ENCODE peak calls at places on chromosomes 2 and 18, in four cellular contexts. D, Q, K and B are unnamed samples.

GRCh38 chr2:10498525-10499274 is 50.6 kb upstream of the ODC1 start:
- DNase-seq in K (no peak), D (no peak), Q (no peak), B (no peak)

GRCh38 chr2:48849770-48850169 is 94.2 kb upstream of the LHCGR start:
- DNase-seq in K (peak; percentile 3), D (no peak), Q (no peak), B (peak; percentile 48)

GRCh38 chr2:120675460-120676130 is 60.1 kb upstream of the GLI2 start:
- DNase-seq in Q (peak; percentile 73), D (peak; percentile 67), K (peak; percentile 76), B (peak; percentile 97)

GRCh38 chr2:101255501-101255900 is 2.8 kb downstream of the CNOT11 start:
- DNase-seq in Q (no peak), D (no peak), K (peak; percentile 24), B (peak; percentile 41)

GRCh38 chr2:50273003-50273402 is 758.9 kb downstream of the NRXN1 start:
- DNase-seq in Q (no peak), K (no peak), D (no peak), B (no peak)

GRCh38 chr2:70010222-70011111 is 49.0 kb upstream of the ASPRV1 start:
- DNase-seq in D (no peak), K (no peak), Q (no peak), B (peak; percentile 53)

GRCh38 chr2:149033716-149034115 is 4.8 kb upstream of the LYPD6B start:
- DNase-seq in Q (peak; percentile 46), D (no peak), K (peak; percentile 32), B (no peak)

GRCh38 chr2:126784636-126785035 is 114.1 kb upstream of the TEX51 start:
- DNase-seq in D (no peak), K (no peak), Q (no peak), B (no peak)

GRCh38 chr2:101616411-101616810 is 81.1 kb upstream of the MAP4K4 start:
- DNase-seq in K (no peak), D (peak; percentile 29), Q (no peak), B (no peak)

GRCh38 chr2:191678437-191679110 is 638 bp downstream of the NABP1 start:
- DNase-seq in D (peak; percentile 69), K (peak; percentile 81), Q (peak; percentile 52), B (peak; percentile 55)

GRCh38 chr2:35598310-35598709 is 757.3 kb upstream of the CRIM1 start:
- DNase-seq in K (no peak), Q (no peak), D (no peak), B (no peak)

GRCh38 chr18:5729983-5730699 is 165.2 kb downstream of the TMEM200C start:
- DNase-seq in D (no peak), Q (no peak), K (no peak), B (no peak)

GRCh38 chr2:209113030-209113429 is 310.8 kb upstream of the MAP2 start:
- DNase-seq in Q (peak; percentile 63), D (no peak), K (no peak), B (no peak)

GRCh38 chr2:154696771-154697170 is 1.7 kb upstream of the KCNJ3 start:
- DNase-seq in D (no peak), K (no peak), Q (no peak), B (no peak)

GRCh38 chr2:197453914-197454398 is 604 bp downstream of the COQ10B start:
- DNase-seq in K (no peak), D (no peak), Q (no peak), B (peak; percentile 90)

GRCh38 chr2:233758849-233759248 is 1.2 kb upstream of the UGT1A1 start:
- DNase-seq in Q (no peak), D (no peak), K (no peak), B (no peak)

GRCh38 chr2:148901142-148901541 is 26.1 kb downstream of the KIF5C start:
- DNase-seq in Q (peak; percentile 32), D (no peak), K (no peak), B (no peak)

GRCh38 chr2:225526731-225527427 is 127.4 kb downstream of the NYAP2 start:
- DNase-seq in Q (no peak), K (no peak), D (no peak), B (no peak)

DNA sequence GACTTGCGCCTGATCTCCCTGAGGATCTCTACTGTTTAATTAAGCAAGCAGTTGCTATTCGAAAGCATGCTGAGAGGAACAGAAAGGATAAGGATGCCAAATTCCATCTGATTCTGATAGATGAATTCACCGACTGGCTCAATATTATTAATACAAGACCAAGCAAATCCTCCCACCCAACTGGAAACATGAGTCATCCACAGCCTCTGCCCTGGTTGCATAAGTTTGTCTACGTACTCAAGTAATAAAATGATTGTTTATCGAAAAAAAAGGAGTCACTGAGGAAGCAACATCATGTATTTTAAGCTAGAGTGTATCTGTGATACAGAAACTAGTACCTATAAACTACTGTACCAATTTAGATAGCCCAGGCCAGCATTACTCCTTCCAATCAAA is 26.0 kb downstream of the ATAD2B start:
- DNase-seq in D (no peak), Q (no peak), K (peak; percentile 78), B (peak; percentile 62)
- H3K4me2 ChIP-seq in D (no peak overlapping the region), Q (no peak overlapping the region), K (peak overlapping the region; percentile 84), B (peak overlapping the region; percentile 70)

GRCh38 chr2:47497843-47498460 is 95.0 kb downstream of the MSH2 start:
- DNase-seq in Q (no peak), D (no peak), K (no peak), B (no peak)

GRCh38 chr2:47499621-47500309 is 96.8 kb downstream of the MSH2 start:
- DNase-seq in Q (no peak), D (no peak), K (no peak), B (peak; percentile 68)

GRCh38 chr2:47503481-47504070 is 100.6 kb downstream of the MSH2 start:
- DNase-seq in D (no peak), Q (no peak), K (no peak), B (no peak)

GRCh38 chr2:47501374-47502200 is 98.6 kb downstream of the MSH2 start:
- DNase-seq in K (peak; percentile 63), Q (no peak), D (no peak), B (no peak)

DNA sequence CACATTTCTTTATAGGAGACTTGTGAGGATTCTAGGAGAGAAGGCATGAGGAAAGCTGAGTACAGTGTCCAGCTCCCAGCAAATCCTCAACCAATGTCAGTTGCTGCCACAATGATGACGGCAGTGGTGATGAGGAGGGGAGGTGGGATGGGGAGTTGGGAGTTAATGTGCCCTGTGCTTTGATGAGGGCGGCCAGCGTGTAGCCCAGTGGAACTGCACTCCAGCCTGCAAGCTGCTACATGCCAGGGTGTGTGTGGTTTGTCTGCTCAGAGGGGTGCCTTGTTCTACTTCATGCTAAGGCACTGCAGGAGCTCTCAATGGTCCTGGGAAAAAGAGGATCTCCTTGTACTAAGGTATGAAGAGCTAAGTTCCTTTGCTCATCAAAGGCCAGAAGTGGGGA is 96.1 kb downstream of the MSH2 start:
- DNase-seq in Q (no peak), K (no peak), D (no peak), B (no peak)
- H4K20me1 ChIP-seq in Q (no peaks in the 10 kb centered on the region), K (no peaks in the 10 kb centered on the region), D (no peaks in the 10 kb centered on the region), B (no peaks in the 10 kb centered on the region)

GRCh38 chr2:40363631-40364030 is 88.3 kb downstream of the SLC8A1 start:
- DNase-seq in D (no peak), K (peak; percentile 71), Q (no peak), B (no peak)

GRCh38 chr2:40367652-40368051 is 84.2 kb downstream of the SLC8A1 start:
- DNase-seq in K (peak; percentile 79), Q (no peak), D (no peak), B (no peak)

GRCh38 chr2:40367032-40367431 is 84.9 kb downstream of the SLC8A1 start:
- DNase-seq in Q (no peak), K (no peak), D (no peak), B (no peak)

GRCh38 chr2:40361478-40361877 is 90.4 kb downstream of the SLC8A1 start:
- DNase-seq in K (no peak), Q (no peak), D (no peak), B (no peak)

DNA sequence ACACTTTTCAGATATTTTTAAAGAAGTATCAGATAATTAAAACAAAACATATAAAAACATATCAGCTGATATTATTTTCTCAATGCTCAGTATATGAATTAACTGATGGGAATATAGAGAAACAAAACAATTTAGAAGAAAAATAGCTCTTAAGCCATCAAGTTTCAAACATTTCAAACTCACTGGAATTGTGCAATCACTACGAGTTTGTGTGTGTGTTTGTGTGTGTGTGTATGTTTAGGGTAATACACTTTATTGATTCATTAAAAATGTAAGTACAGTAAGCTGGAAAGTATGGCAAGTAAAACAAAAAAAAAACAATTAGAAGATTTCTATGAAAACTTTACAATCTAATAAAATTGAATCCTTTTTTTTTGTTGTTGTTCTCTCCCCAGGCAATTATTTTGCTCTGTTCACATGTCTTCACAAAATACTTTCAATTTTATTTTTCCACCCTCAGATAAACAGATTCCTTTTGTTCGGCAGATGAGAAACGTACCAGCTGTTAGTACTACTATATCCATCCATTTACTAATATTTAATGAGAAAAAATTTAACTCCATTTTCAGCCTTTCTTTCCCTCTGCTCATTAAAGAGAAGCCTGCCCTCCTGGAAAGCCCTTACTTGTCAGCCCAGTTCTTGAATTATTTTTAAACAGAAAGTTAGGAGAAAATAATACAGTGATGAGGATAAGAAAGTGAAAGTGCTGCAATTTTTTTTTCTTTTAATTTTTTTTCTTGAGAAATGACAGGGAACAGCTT is 87.6 kb downstream of the SLC8A1 start:
- DNase-seq in K (peak; percentile 26), Q (no peak), D (no peak), B (no peak)
- H2AFZ ChIP-seq in K (peak overlapping the region; percentile 79), Q (no peak overlapping the region), D (peak overlapping the region; percentile 65), B (peak overlapping the region; percentile 53)

GRCh38 chr2:37390777-37391176 is 46.3 kb downstream of the QPCT start:
- DNase-seq in Q (no peak), K (no peak), D (no peak), B (no peak)

GRCh38 chr2:37394986-37395555 is 50.6 kb downstream of the QPCT start:
- DNase-seq in Q (no peak), K (no peak), D (no peak), B (no peak)

GRCh38 chr2:37397166-37397565 is 52.7 kb downstream of the QPCT start:
- DNase-seq in K (no peak), Q (no peak), D (no peak), B (peak; percentile 56)

GRCh38 chr2:37392428-37392827 is 48.0 kb downstream of the QPCT start:
- DNase-seq in D (no peak), Q (no peak), K (no peak), B (no peak)

DNA sequence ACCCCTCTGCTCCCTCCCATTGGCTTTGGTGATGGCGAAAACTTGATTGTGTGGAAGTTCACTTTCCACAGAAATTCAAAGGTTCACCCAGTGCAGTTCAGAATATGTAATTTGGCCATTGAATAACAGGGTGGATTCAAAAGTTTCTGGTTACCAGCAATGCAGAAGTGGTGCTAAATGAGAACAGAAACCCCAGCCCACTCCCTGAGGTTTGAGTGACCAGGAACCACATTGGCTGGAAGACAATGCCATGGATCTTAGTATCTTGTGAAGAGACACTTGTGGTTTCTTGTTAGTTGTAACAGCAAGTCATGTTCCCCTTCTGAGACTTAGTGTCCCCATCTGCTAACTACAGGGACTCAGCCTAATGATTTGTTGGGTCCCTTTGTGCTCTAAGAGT is 49.8 kb downstream of the QPCT start:
- DNase-seq in D (no peak), K (no peak), Q (no peak), B (no peak)
- H3K4me2 ChIP-seq in D (no peak overlapping the region), K (no peak overlapping the region), Q (no peak overlapping the region), B (no peak overlapping the region)